ENCODE peak calls at places on chromosomes 13 and 19, in five cellular contexts. W is ovary; Z is naive thymus-derived CD4-positive, alpha-beta T cell; Q is brain microvascular endothelial cell; M is mammary epithelial cell. F is an unnamed sample. For H3K36me3, the result is how much of the 10 kb centered on the place peaks cover.

GRCh38 chr19:7860166-7860901 is 13.9 kb downstream of the PRR36 start:
- DNase-seq in W (peak), Z (no peak), Q (no peak), M (no peak), F (no peak)

GRCh38 chr13:21336609-21337008 is 122.5 kb downstream of the ZDHHC20 start:
- DNase-seq in W (no peak), Z (no peak), Q (no peak), M (no peak), F (no peak)

GRCh38 chr13:26186995-26187394 is 35.1 kb downstream of the RNF6 start:
- DNase-seq in W (peak), Z (no peak), Q (no peak), M (no peak), F (no peak)

GRCh38 chr13:48333976-48334375 is 30.4 kb downstream of the RB1 start:
- DNase-seq in W (no peak), Z (no peak), Q (no peak), M (peak), F (no peak)

GRCh38 chr13:28258401-28258800 is 120.1 kb downstream of the PAN3 start:
- DNase-seq in W (no peak), Z (no peak), Q (no peak), M (no peak), F (no peak)

GRCh38 chr19:11096210-11096841 is 7.1 kb downstream of the LDLR start:
- DNase-seq in W (no peak), Z (no peak), Q (peak), M (peak), F (no peak)

GRCh38 chr13:36101157-36101556 is 30.0 kb downstream of the DCLK1 start:
- DNase-seq in W (no peak), Z (no peak), Q (no peak), M (no peak), F (no peak)

GRCh38 chr13:21595546-21595822 is 8.5 kb downstream of the MICU2 start:
- DNase-seq in W (no peak), Z (no peak), Q (no peak), M (no peak), F (no peak)

GRCh38 chr19:12364391-12365093 is 941 bp downstream of the ZNF442 start:
- DNase-seq in W (peak), Z (no peak), Q (peak), M (peak), F (no peak)

GRCh38 chr19:36149673-36150406 is 2.4 kb downstream of the COX7A1 start:
- DNase-seq in W (no peak), Z (no peak), Q (no peak), M (peak), F (no peak)

GRCh38 chr19:43820098-43820860 is 6.8 kb upstream of the ZNF283 start:
- DNase-seq in W (no peak), Z (no peak), Q (peak), M (peak), F (no peak)

GRCh38 chr13:79724348-79725103 is 243.6 kb downstream of the NDFIP2 start:
- DNase-seq in W (no peak), Z (no peak), Q (no peak), M (peak), F (no peak)

GRCh38 chr13:100530645-100531044 is 57.9 kb downstream of the GGACT start:
- DNase-seq in W (no peak), Z (no peak), Q (no peak), M (no peak), F (no peak)

GRCh38 chr19:20276011-20276738 is 109.2 kb downstream of the ZNF486 start:
- DNase-seq in W (no peak), Z (no peak), Q (no peak), M (no peak), F (no peak)

GRCh38 chr13:35858665-35859064 is 272.5 kb downstream of the DCLK1 start:
- DNase-seq in W (no peak), Z (no peak), Q (no peak), M (no peak), F (no peak)

GRCh38 chr19:51063664-51064063 is 1.2 kb downstream of the KLK13 start:
- DNase-seq in W (no peak), Z (no peak), Q (no peak), M (no peak), F (no peak)

GRCh38 chr19:51065221-51065960 is 499 bp upstream of the KLK13 start:
- DNase-seq in W (no peak), Z (no peak), Q (no peak), M (no peak), F (no peak)

GRCh38 chr19:51066816-51067215 is 1.9 kb upstream of the KLK13 start:
- DNase-seq in W (no peak), Z (no peak), Q (no peak), M (no peak), F (no peak)

GRCh38 chr19:51064534-51065220 is at the start of gene KLK13:
- DNase-seq in W (peak), Z (no peak), Q (no peak), M (peak), F (no peak)

GRCh38 chr19:51066393-51066792 is 1.5 kb upstream of the KLK13 start:
- DNase-seq in W (no peak), Z (no peak), Q (no peak), M (no peak), F (no peak)
- H3K36me3 ChIP-seq in W (under half), Z (under half), Q (under half), M (under half), F (under half)

DNA sequence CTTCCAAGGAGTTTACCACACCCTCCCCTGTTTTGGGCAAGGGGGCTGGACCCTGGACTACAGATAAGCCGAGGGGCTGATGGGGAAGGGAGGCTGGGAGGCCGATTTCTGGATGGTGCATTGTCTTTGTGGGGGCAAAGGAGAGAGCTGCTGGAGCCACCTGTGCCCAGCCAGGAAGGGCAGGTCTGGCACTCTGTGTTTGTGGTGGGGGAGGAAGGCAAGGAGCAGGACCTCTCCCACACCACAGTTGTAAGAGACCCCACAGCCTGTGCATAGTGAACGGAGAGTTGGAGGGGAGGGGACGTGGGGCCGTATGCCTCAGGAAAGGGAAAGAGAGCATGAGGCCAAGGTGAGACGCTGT is 16.0 kb upstream of the PRR19 start:
- DNase-seq in W (peak), Z (no peak), Q (no peak), M (no peak), F (no peak)
- H3K27ac ChIP-seq in W (peak), Z (peak), Q (no peak), M (no peak), F (no peak)

GRCh38 chr19:34481861-34482379 is 362 bp downstream of the WTIP start:
- DNase-seq in W (peak), Z (no peak), Q (no peak), M (peak), F (no peak)
- H3K4me3 ChIP-seq in W (peak), Z (no peak), Q (peak), M (peak), F (no peak)

GRCh38 chr19:16861875-16862274 is 26.9 kb upstream of the F2RL3 start:
- DNase-seq in W (no peak), Z (no peak), Q (no peak), M (no peak), F (no peak)
- H3K36me3 ChIP-seq in W (under half), Z (under half), Q (under half), M (under half), F (under half)

DNA sequence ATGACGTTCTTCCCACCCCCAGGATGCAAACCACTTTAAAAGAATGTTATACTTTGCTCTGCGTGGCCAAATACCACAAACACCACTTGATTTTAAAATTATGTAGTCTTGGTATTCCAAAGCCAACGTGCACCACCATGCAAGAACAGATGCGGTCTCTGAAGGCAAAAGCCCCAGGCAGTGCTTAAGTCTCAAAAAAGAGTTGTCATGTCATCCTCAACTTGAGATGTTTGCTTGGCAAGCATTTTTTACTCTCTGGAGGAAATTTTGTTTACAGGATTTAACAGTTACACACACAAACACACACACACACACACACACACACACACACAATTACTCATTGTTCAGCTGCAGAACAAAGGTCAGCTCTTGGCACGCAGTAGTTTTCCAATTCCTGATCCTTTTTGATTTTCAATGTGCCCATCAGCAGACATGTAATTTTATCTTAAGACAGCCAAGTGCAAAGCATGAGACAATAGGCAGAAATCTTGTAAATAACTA is 106.2 kb downstream of the RGCC start:
- DNase-seq in W (no peak), Z (peak), Q (peak), M (peak), F (no peak)
- H3K27ac ChIP-seq in W (no peak), Z (no peak), Q (peak), M (no peak), F (no peak)

GRCh38 chr13:32713397-32713796 is 127.1 kb downstream of the PDS5B start:
- DNase-seq in W (no peak), Z (no peak), Q (no peak), M (no peak), F (no peak)
- H3K4me3 ChIP-seq in W (no peak), Z (no peak), Q (no peak), M (no peak), F (no peak)